ENCODE peak calls at places on chromosomes 6 and 20, in five cellular contexts. One of them, this sample, is unnamed.

GRCh38 chr20:3309226-3309625 is 70.2 kb upstream of the SLC4A11 start:
- DNase-seq in cardiac muscle cell: no peak
- DNase-seq in IMR-90: no peak
- DNase-seq in left ventricle myocardium inferior: no peak
- DNase-seq in bronchial epithelial cell: no peak
- DNase-seq in this sample: no peak

GRCh38 chr6:16523550-16524379 is 237.5 kb downstream of the ATXN1 start:
- DNase-seq in IMR-90: peak; percentile 93
- DNase-seq in bronchial epithelial cell: no peak
- DNase-seq in left ventricle myocardium inferior: no peak
- DNase-seq in cardiac muscle cell: no peak
- DNase-seq in this sample: peak; percentile 97

GRCh38 chr6:167827588-167828324 is 1.0 kb downstream of the AFDN start:
- DNase-seq in IMR-90: peak; percentile 18
- DNase-seq in left ventricle myocardium inferior: peak; percentile 44
- DNase-seq in cardiac muscle cell: peak; percentile 70
- DNase-seq in bronchial epithelial cell: no peak
- DNase-seq in this sample: peak; percentile 53

GRCh38 chr20:40887100-40887499 is 141.5 kb upstream of the TOP1 start:
- DNase-seq in IMR-90: no peak
- DNase-seq in bronchial epithelial cell: no peak
- DNase-seq in cardiac muscle cell: no peak
- DNase-seq in left ventricle myocardium inferior: no peak
- DNase-seq in this sample: no peak

GRCh38 chr20:24672181-24672880 is 202.9 kb downstream of the SYNDIG1 start:
- DNase-seq in IMR-90: no peak
- DNase-seq in left ventricle myocardium inferior: no peak
- DNase-seq in cardiac muscle cell: no peak
- DNase-seq in bronchial epithelial cell: no peak
- DNase-seq in this sample: no peak

GRCh38 chr6:2794171-2794730 is 29.1 kb downstream of the WRNIP1 start:
- DNase-seq in left ventricle myocardium inferior: no peak
- DNase-seq in IMR-90: peak; percentile 60
- DNase-seq in cardiac muscle cell: no peak
- DNase-seq in bronchial epithelial cell: peak; percentile 79
- DNase-seq in this sample: peak; percentile 23

GRCh38 chr6:56459030-56459805 is 183.5 kb downstream of the DST start:
- DNase-seq in bronchial epithelial cell: no peak
- DNase-seq in cardiac muscle cell: no peak
- DNase-seq in left ventricle myocardium inferior: no peak
- DNase-seq in IMR-90: no peak
- DNase-seq in this sample: no peak

GRCh38 chr6:43013020-43013842 is 515 bp downstream of the MEA1 start:
- DNase-seq in IMR-90: peak; percentile 21
- DNase-seq in bronchial epithelial cell: peak; percentile 16
- DNase-seq in left ventricle myocardium inferior: no peak
- DNase-seq in cardiac muscle cell: no peak
- DNase-seq in this sample: peak; percentile 7

GRCh38 chr6:145214570-145214969 is 520.8 kb downstream of the EPM2A start:
- DNase-seq in IMR-90: peak; percentile 39
- DNase-seq in left ventricle myocardium inferior: no peak
- DNase-seq in bronchial epithelial cell: peak; percentile 42
- DNase-seq in cardiac muscle cell: peak; percentile 50
- DNase-seq in this sample: peak; percentile 63

GRCh38 chr6:46203388-46203787 is 32.6 kb upstream of the ENPP5 start:
- DNase-seq in left ventricle myocardium inferior: no peak
- DNase-seq in bronchial epithelial cell: no peak
- DNase-seq in cardiac muscle cell: no peak
- DNase-seq in IMR-90: no peak
- DNase-seq in this sample: no peak

GRCh38 chr6:15682965-15683822 is 20.4 kb upstream of the DTNBP1 start:
- DNase-seq in bronchial epithelial cell: no peak
- DNase-seq in left ventricle myocardium inferior: no peak
- DNase-seq in cardiac muscle cell: no peak
- DNase-seq in IMR-90: no peak
- DNase-seq in this sample: no peak

GRCh38 chr6:152750694-152751093 is at the start of gene VIP:
- DNase-seq in cardiac muscle cell: peak; percentile 78
- DNase-seq in IMR-90: peak; percentile 42
- DNase-seq in bronchial epithelial cell: peak; percentile 37
- DNase-seq in left ventricle myocardium inferior: no peak
- DNase-seq in this sample: peak; percentile 48

GRCh38 chr20:52192296-52193007 is 873 bp upstream of the ZFP64 start:
- DNase-seq in left ventricle myocardium inferior: peak; percentile 45
- DNase-seq in IMR-90: no peak
- DNase-seq in bronchial epithelial cell: no peak
- DNase-seq in cardiac muscle cell: peak; percentile 49
- DNase-seq in this sample: peak; percentile 13

GRCh38 chr6:144148891-144149290 is 1.4 kb upstream of the STX11 start:
- DNase-seq in cardiac muscle cell: no peak
- DNase-seq in IMR-90: peak; percentile 26
- DNase-seq in left ventricle myocardium inferior: no peak
- DNase-seq in bronchial epithelial cell: no peak
- DNase-seq in this sample: no peak

GRCh38 chr6:139583420-139583819 is 209.0 kb upstream of the CITED2 start:
- DNase-seq in cardiac muscle cell: no peak
- DNase-seq in IMR-90: peak; percentile 51
- DNase-seq in bronchial epithelial cell: peak; percentile 54
- DNase-seq in left ventricle myocardium inferior: no peak
- DNase-seq in this sample: peak; percentile 42

GRCh38 chr6:139623382-139623781 is 248.9 kb upstream of the CITED2 start:
- DNase-seq in cardiac muscle cell: no peak
- DNase-seq in IMR-90: no peak
- DNase-seq in bronchial epithelial cell: no peak
- DNase-seq in left ventricle myocardium inferior: no peak
- DNase-seq in this sample: no peak

GRCh38 chr6:70901324-70901723 is 55.5 kb downstream of the B3GAT2 start:
- DNase-seq in bronchial epithelial cell: peak; percentile 7
- DNase-seq in cardiac muscle cell: no peak
- DNase-seq in IMR-90: no peak
- DNase-seq in left ventricle myocardium inferior: no peak
- DNase-seq in this sample: no peak

GRCh38 chr6:75896526-75896925 is 147.5 kb downstream of the MYO6 start:
- DNase-seq in IMR-90: no peak
- DNase-seq in left ventricle myocardium inferior: no peak
- DNase-seq in cardiac muscle cell: no peak
- DNase-seq in bronchial epithelial cell: no peak
- DNase-seq in this sample: peak; percentile 9

GRCh38 chr6:45986746-45987274 is 28.9 kb downstream of the CLIC5 start:
- DNase-seq in left ventricle myocardium inferior: no peak
- DNase-seq in IMR-90: no peak
- DNase-seq in cardiac muscle cell: peak; percentile 82
- DNase-seq in bronchial epithelial cell: no peak
- DNase-seq in this sample: no peak

DNA sequence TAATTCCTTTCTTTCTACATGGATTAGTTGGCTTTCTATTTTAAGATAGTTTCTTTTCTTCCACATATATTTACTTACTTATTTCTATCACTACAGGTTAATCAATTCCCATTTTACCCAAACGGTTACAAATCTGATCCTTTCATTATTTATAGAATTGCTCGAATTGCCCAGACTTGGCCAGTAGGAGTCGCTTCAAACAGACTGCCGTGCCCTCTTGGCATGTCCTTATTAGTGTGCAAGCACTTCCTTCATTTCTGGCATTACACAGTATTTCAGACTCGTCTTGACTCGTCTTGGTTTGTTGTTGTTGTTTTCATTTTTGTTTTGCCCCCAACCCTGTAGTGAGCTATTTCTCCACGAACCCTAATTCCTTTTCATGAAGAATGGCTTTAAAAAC is 74.6 kb downstream of the SAMD3 start:
- DNase-seq in left ventricle myocardium inferior: no peak
- DNase-seq in cardiac muscle cell: no peak
- DNase-seq in bronchial epithelial cell: peak; percentile 5
- DNase-seq in IMR-90: no peak
- DNase-seq in this sample: no peak
- TF ChIP-seq CTCF in left ventricle myocardium inferior: no peak
- TF ChIP-seq CTCF in cardiac muscle cell: peak; percentile 19
- TF ChIP-seq CTCF in bronchial epithelial cell: peak; percentile 23
- TF ChIP-seq CTCF in IMR-90: no peak
- TF ChIP-seq CTCF in this sample: no peak

GRCh38 chr6:53461041-53461656 is 83.8 kb downstream of the GCLC start:
- DNase-seq in cardiac muscle cell: no peak
- DNase-seq in bronchial epithelial cell: no peak
- DNase-seq in left ventricle myocardium inferior: no peak
- DNase-seq in IMR-90: no peak
- DNase-seq in this sample: no peak
- H3K4me3 ChIP-seq in cardiac muscle cell: no peak overlapping the region
- H3K4me3 ChIP-seq in bronchial epithelial cell: no peak overlapping the region
- H3K4me3 ChIP-seq in left ventricle myocardium inferior: no peak overlapping the region
- H3K4me3 ChIP-seq in IMR-90: no peak overlapping the region
- H3K4me3 ChIP-seq in this sample: no peak overlapping the region

GRCh38 chr6:64505312-64505711 is 869.7 kb downstream of the PHF3 start:
- DNase-seq in cardiac muscle cell: peak; percentile 29
- DNase-seq in IMR-90: no peak
- DNase-seq in left ventricle myocardium inferior: no peak
- DNase-seq in bronchial epithelial cell: no peak
- DNase-seq in this sample: peak; percentile 8
- TF ChIP-seq CTCF in cardiac muscle cell: peak; percentile 47
- TF ChIP-seq CTCF in IMR-90: peak; percentile 26
- TF ChIP-seq CTCF in left ventricle myocardium inferior: peak; percentile 22
- TF ChIP-seq CTCF in bronchial epithelial cell: peak; percentile 55
- TF ChIP-seq CTCF in this sample: peak; percentile 48

DNA sequence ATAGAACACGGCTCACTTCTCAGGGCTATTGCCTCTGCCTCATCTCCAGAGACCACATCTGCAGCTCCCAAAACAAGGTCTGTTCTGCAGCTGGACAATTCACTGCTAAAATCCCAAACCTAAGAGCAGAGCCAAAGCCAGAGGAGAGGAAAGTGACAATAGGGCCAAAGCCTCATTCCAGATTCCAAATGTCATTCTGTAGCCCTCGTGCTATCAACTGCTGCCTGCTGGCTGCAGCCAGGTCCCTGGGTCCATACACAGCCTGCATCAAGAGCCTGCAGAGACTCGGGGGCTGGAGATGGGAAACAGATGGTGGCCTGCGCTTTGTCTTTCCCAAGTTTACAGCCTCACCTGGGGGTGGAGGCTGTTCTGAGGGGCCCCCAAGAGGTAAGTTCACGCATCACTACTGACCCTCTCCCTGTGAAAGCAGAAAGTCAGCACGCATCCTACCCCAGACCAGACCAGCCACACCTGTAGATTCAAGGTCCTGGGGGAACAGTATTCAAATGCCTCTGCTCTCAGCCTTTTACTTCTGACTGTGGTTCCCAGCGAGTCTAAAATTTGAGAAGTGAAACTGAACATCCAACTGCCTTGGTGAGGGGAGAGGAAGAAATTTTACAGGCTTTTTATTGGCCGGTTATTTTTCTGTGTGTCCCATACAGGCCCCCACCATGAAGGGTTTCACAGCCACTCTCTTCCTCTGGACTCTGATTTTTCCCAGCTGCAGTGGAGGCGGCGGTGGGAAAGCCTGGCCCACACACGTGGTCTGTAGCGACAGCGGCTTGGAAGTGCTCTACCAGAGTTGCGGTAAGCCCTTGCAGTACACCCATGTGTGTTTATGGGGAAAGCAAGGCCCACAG is at the start of gene LY86:
- DNase-seq in cardiac muscle cell: no peak
- DNase-seq in left ventricle myocardium inferior: peak; percentile 33
- DNase-seq in bronchial epithelial cell: no peak
- DNase-seq in IMR-90: no peak
- DNase-seq in this sample: no peak
- H3K4me3 ChIP-seq in cardiac muscle cell: no peak within 1 kb of the TSS
- H3K4me3 ChIP-seq in left ventricle myocardium inferior: peak within 1 kb of the TSS; percentile 33
- H3K4me3 ChIP-seq in bronchial epithelial cell: no peak within 1 kb of the TSS
- H3K4me3 ChIP-seq in IMR-90: no peak within 1 kb of the TSS
- H3K4me3 ChIP-seq in this sample: no peak within 1 kb of the TSS

GRCh38 chr6:116316772-116317467 is 37.2 kb upstream of the TSPYL1 start:
- DNase-seq in left ventricle myocardium inferior: peak; percentile 35
- DNase-seq in bronchial epithelial cell: no peak
- DNase-seq in cardiac muscle cell: no peak
- DNase-seq in IMR-90: no peak
- DNase-seq in this sample: peak; percentile 53
- TF ChIP-seq CTCF in left ventricle myocardium inferior: peak; percentile 30
- TF ChIP-seq CTCF in bronchial epithelial cell: no peak
- TF ChIP-seq CTCF in cardiac muscle cell: no peak
- TF ChIP-seq CTCF in IMR-90: no peak
- TF ChIP-seq CTCF in this sample: peak; percentile 20

DNA sequence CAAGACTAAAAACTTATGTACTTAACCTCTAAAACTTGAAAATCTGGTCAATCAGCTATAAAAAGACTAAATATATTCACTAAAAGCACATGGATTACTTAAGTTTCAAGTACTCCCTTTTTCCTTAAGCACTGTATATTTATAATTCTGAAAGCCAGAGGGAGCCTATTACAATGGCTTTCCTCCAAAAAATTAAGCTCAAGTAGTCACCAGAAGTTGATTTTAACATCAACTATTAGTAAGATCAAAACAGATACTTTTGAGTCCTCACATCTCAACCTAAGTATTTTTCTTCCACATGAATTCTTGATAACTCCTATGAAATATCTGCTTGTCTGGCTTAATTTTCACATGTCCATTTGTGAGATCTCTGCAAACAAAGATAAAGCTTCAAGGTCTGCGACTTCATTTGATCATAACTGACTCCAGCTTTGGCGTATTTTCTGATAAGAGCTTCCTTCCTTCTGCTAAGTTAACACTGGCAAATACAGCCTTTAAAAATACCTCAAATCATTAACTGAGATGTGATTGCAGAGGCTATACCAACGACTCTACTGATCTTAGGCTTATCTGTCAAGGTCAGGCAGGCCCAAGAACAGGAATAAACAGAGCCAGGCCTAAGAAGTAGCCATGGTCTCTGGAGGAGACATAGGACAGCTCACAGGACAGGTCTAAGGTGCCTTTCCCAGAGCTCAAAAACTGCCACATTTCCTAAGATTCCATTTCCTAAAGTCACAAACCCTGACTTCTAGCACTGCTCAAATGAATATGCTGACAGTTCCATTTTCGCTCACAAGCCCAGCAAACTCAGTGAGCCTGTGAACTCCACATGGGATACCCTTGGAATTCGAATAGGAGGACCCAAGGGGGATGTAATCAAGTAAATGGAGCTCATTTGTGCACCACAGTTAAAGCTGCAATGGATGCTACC is 10.0 kb downstream of the SNX5 start:
- DNase-seq in bronchial epithelial cell: no peak
- DNase-seq in cardiac muscle cell: no peak
- DNase-seq in IMR-90: peak; percentile 61
- DNase-seq in left ventricle myocardium inferior: no peak
- DNase-seq in this sample: no peak
- H3K4me3 ChIP-seq in bronchial epithelial cell: no peak overlapping the region
- H3K4me3 ChIP-seq in cardiac muscle cell: no peak overlapping the region
- H3K4me3 ChIP-seq in IMR-90: no peak overlapping the region
- H3K4me3 ChIP-seq in left ventricle myocardium inferior: no peak overlapping the region
- H3K4me3 ChIP-seq in this sample: no peak overlapping the region

GRCh38 chr20:62494980-62495797 is 19.4 kb upstream of the GATA5 start:
- DNase-seq in bronchial epithelial cell: no peak
- DNase-seq in cardiac muscle cell: no peak
- DNase-seq in left ventricle myocardium inferior: no peak
- DNase-seq in IMR-90: no peak
- DNase-seq in this sample: no peak

GRCh38 chr20:62494537-62494936 is 18.7 kb upstream of the GATA5 start:
- DNase-seq in bronchial epithelial cell: no peak
- DNase-seq in left ventricle myocardium inferior: no peak
- DNase-seq in cardiac muscle cell: peak; percentile 43
- DNase-seq in IMR-90: no peak
- DNase-seq in this sample: no peak

GRCh38 chr20:62495798-62496325 is 20.1 kb upstream of the GATA5 start:
- DNase-seq in bronchial epithelial cell: no peak
- DNase-seq in left ventricle myocardium inferior: no peak
- DNase-seq in IMR-90: no peak
- DNase-seq in cardiac muscle cell: no peak
- DNase-seq in this sample: no peak

GRCh38 chr20:62498874-62499273 is 23.1 kb upstream of the GATA5 start:
- DNase-seq in cardiac muscle cell: no peak
- DNase-seq in IMR-90: no peak
- DNase-seq in left ventricle myocardium inferior: no peak
- DNase-seq in bronchial epithelial cell: no peak
- DNase-seq in this sample: no peak

GRCh38 chr20:62496525-62497218 is 20.9 kb upstream of the GATA5 start:
- DNase-seq in bronchial epithelial cell: no peak
- DNase-seq in IMR-90: no peak
- DNase-seq in left ventricle myocardium inferior: no peak
- DNase-seq in cardiac muscle cell: peak; percentile 74
- DNase-seq in this sample: no peak
- TF ChIP-seq CTCF in bronchial epithelial cell: peak; percentile 50
- TF ChIP-seq CTCF in IMR-90: peak; percentile 39
- TF ChIP-seq CTCF in left ventricle myocardium inferior: peak; percentile 80
- TF ChIP-seq CTCF in cardiac muscle cell: peak; percentile 47
- TF ChIP-seq CTCF in this sample: peak; percentile 54